ENCODE peak calls at places on chromosomes 7 and 10, in seven cellular contexts. O, R, A, V, I, W and U are unnamed samples.

GRCh38 chr7:151704284-151704968 is 172.5 kb downstream of the PRKAG2 start:
- DNase-seq in A (no peak), R (no peak), I (no peak), W (no peak), V (no peak), O (no peak), U (no peak)

GRCh38 chr7:41029072-41029492 is 673.8 kb downstream of the INHBA start:
- DNase-seq in V (no peak), W (no peak), A (no peak), R (peak), I (peak), O (no peak), U (no peak)

GRCh38 chr10:15222511-15222910 is 54.0 kb upstream of the NMT2 start:
- DNase-seq in W (no peak), V (no peak), O (no peak), I (no peak), R (no peak), A (peak), U (no peak)

GRCh38 chr7:144384555-144385245 is 18.8 kb downstream of the NOBOX start:
- DNase-seq in O (no peak), R (no peak), W (no peak), A (no peak), V (no peak), I (peak), U (no peak)

GRCh38 chr7:157699357-157700013 is 362.7 kb downstream of the DNAJB6 start:
- DNase-seq in A (no peak), O (no peak), V (no peak), W (no peak), I (no peak), R (no peak), U (no peak)

GRCh38 chr10:131144711-131145375 is 166.7 kb downstream of the TCERG1L start:
- DNase-seq in A (no peak), R (no peak), I (no peak), V (no peak), O (no peak), W (no peak), U (no peak)

GRCh38 chr10:78203915-78204818 is 170.5 kb downstream of the RPS24 start:
- DNase-seq in V (no peak), A (no peak), O (no peak), R (no peak), I (no peak), W (no peak), U (no peak)

GRCh38 chr7:3705258-3705657 is 404.2 kb downstream of the SDK1 start:
- DNase-seq in A (no peak), R (no peak), V (no peak), O (no peak), I (no peak), W (no peak), U (no peak)

GRCh38 chr10:132223156-132223590 is 36.4 kb downstream of the DPYSL4 start:
- DNase-seq in W (peak), R (peak), A (peak), I (peak), V (peak), O (peak), U (peak)

GRCh38 chr7:150585199-150585598 is 18.0 kb downstream of the GIMAP4 start:
- DNase-seq in O (no peak), A (no peak), W (no peak), V (no peak), R (no peak), I (no peak), U (no peak)

GRCh38 chr10:4626919-4627318 is 199.1 kb upstream of the AKR1E2 start:
- DNase-seq in A (no peak), O (no peak), V (no peak), R (no peak), I (no peak), W (no peak), U (no peak)

GRCh38 chr7:44893710-44894135 is 8.4 kb upstream of the PURB start:
- DNase-seq in O (no peak), A (no peak), V (no peak), W (no peak), I (no peak), R (no peak), U (no peak)

GRCh38 chr7:81260152-81260551 is 341.3 kb upstream of the SEMA3C start:
- DNase-seq in R (peak), I (peak), V (no peak), A (no peak), O (no peak), W (no peak), U (no peak)

GRCh38 chr10:110141747-110142625 is 65.4 kb upstream of the MXI1 start:
- DNase-seq in W (no peak), I (no peak), O (no peak), R (no peak), V (no peak), A (peak), U (no peak)

GRCh38 chr10:37860494-37861190 is 3.2 kb upstream of the ZNF248 start:
- DNase-seq in I (peak), A (no peak), O (no peak), V (no peak), R (peak), W (no peak), U (no peak)

GRCh38 chr10:125584954-125585353 is 98.0 kb downstream of the TEX36 start:
- DNase-seq in V (no peak), A (no peak), I (no peak), W (no peak), O (no peak), R (no peak), U (no peak)

GRCh38 chr10:77109470-77109994 is 528.1 kb downstream of the KCNMA1 start:
- DNase-seq in O (no peak), R (no peak), A (no peak), I (no peak), V (no peak), W (no peak), U (no peak)

GRCh38 chr10:767211-767610 is 77.7 kb upstream of the DIP2C start:
- DNase-seq in A (no peak), O (peak), V (no peak), I (no peak), R (no peak), W (no peak), U (no peak)

GRCh38 chr7:47088329-47089067 is 493.4 kb downstream of the TNS3 start:
- DNase-seq in A (peak), V (no peak), I (peak), O (peak), W (peak), R (peak), U (peak)